ENCODE peak calls at places on chromosomes 5 and 9, in ten cellular contexts. One of them, this sample, is unnamed.

GRCh38 chr9:8858250-8859161 is 1058.9 kb upstream of the DMAC1 start:
- DNase-seq in ovary: peak
- DNase-seq in ureter: peak
- DNase-seq in thyroid gland: peak
- DNase-seq in NCI-H1092: no peak
- DNase-seq in Right ventricle myocardium superior: no peak
- DNase-seq in NCI-H2029 treated with DMSO at 0.1 percent for 48 hours: no peak
- DNase-seq in HCT116: no peak
- DNase-seq in Daoy: no peak
- DNase-seq in effector memory CD8-positive, alpha-beta T cell: no peak
- DNase-seq in this sample: peak

GRCh38 chr5:55866485-55866884 is 15.3 kb downstream of the IL31RA start:
- DNase-seq in ovary: no peak
- DNase-seq in ureter: no peak
- DNase-seq in thyroid gland: no peak
- DNase-seq in NCI-H1092: no peak
- DNase-seq in Right ventricle myocardium superior: no peak
- DNase-seq in NCI-H2029 treated with DMSO at 0.1 percent for 48 hours: no peak
- DNase-seq in HCT116: no peak
- DNase-seq in Daoy: no peak
- DNase-seq in effector memory CD8-positive, alpha-beta T cell: no peak
- DNase-seq in this sample: no peak

GRCh38 chr5:112417931-112418358 is 1.1 kb downstream of the EPB41L4A start:
- DNase-seq in ovary: peak
- DNase-seq in ureter: peak
- DNase-seq in thyroid gland: peak
- DNase-seq in NCI-H1092: no peak
- DNase-seq in Right ventricle myocardium superior: peak
- DNase-seq in NCI-H2029 treated with DMSO at 0.1 percent for 48 hours: peak
- DNase-seq in HCT116: no peak
- DNase-seq in Daoy: peak
- DNase-seq in effector memory CD8-positive, alpha-beta T cell: peak
- DNase-seq in this sample: no peak

GRCh38 chr5:110865400-110866094 is 126.7 kb downstream of the SLC25A46 start:
- DNase-seq in ovary: no peak
- DNase-seq in ureter: no peak
- DNase-seq in thyroid gland: no peak
- DNase-seq in NCI-H1092: no peak
- DNase-seq in Right ventricle myocardium superior: no peak
- DNase-seq in NCI-H2029 treated with DMSO at 0.1 percent for 48 hours: no peak
- DNase-seq in HCT116: peak
- DNase-seq in Daoy: peak
- DNase-seq in effector memory CD8-positive, alpha-beta T cell: no peak
- DNase-seq in this sample: no peak

GRCh38 chr9:3059781-3060468 is 216.0 kb upstream of the PUM3 start:
- DNase-seq in ovary: no peak
- DNase-seq in ureter: no peak
- DNase-seq in thyroid gland: no peak
- DNase-seq in NCI-H1092: no peak
- DNase-seq in Right ventricle myocardium superior: no peak
- DNase-seq in NCI-H2029 treated with DMSO at 0.1 percent for 48 hours: no peak
- DNase-seq in HCT116: no peak
- DNase-seq in Daoy: no peak
- DNase-seq in effector memory CD8-positive, alpha-beta T cell: no peak
- DNase-seq in this sample: no peak

GRCh38 chr5:125272364-125272763 is 525.9 kb upstream of the ZNF608 start:
- DNase-seq in ovary: no peak
- DNase-seq in ureter: no peak
- DNase-seq in thyroid gland: no peak
- DNase-seq in NCI-H1092: no peak
- DNase-seq in Right ventricle myocardium superior: no peak
- DNase-seq in NCI-H2029 treated with DMSO at 0.1 percent for 48 hours: no peak
- DNase-seq in HCT116: no peak
- DNase-seq in Daoy: no peak
- DNase-seq in effector memory CD8-positive, alpha-beta T cell: no peak
- DNase-seq in this sample: no peak

GRCh38 chr5:126138475-126139005 is 284.7 kb upstream of the GRAMD2B start:
- DNase-seq in ovary: no peak
- DNase-seq in ureter: no peak
- DNase-seq in thyroid gland: no peak
- DNase-seq in NCI-H1092: no peak
- DNase-seq in Right ventricle myocardium superior: no peak
- DNase-seq in NCI-H2029 treated with DMSO at 0.1 percent for 48 hours: peak
- DNase-seq in HCT116: no peak
- DNase-seq in Daoy: peak
- DNase-seq in effector memory CD8-positive, alpha-beta T cell: no peak
- DNase-seq in this sample: no peak

GRCh38 chr5:864492-865167 is 13.8 kb upstream of the ZDHHC11 start:
- DNase-seq in ovary: peak
- DNase-seq in ureter: no peak
- DNase-seq in thyroid gland: no peak
- DNase-seq in NCI-H1092: no peak
- DNase-seq in Right ventricle myocardium superior: no peak
- DNase-seq in NCI-H2029 treated with DMSO at 0.1 percent for 48 hours: no peak
- DNase-seq in HCT116: no peak
- DNase-seq in Daoy: no peak
- DNase-seq in effector memory CD8-positive, alpha-beta T cell: no peak
- DNase-seq in this sample: no peak

GRCh38 chr9:91001146-91001611 is 199.6 kb downstream of the SYK start:
- DNase-seq in ovary: no peak
- DNase-seq in ureter: peak
- DNase-seq in thyroid gland: peak
- DNase-seq in NCI-H1092: no peak
- DNase-seq in Right ventricle myocardium superior: no peak
- DNase-seq in NCI-H2029 treated with DMSO at 0.1 percent for 48 hours: peak
- DNase-seq in HCT116: peak
- DNase-seq in Daoy: peak
- DNase-seq in effector memory CD8-positive, alpha-beta T cell: no peak
- DNase-seq in this sample: no peak

This sample was measured in pons.